ENCODE peak calls at places on chromosome 7, in seven cellular contexts. T is Panc1, Y is stomach, M is breast epithelium, B is sigmoid colon, L is endothelial cell of umbilical vein, A is suprapubic skin. X is an unnamed sample.

GRCh38 chr7:124351950-124352349 is 319.1 kb upstream of the TMEM229A start:
- DNase-seq in T (no peak), Y (no peak), M (no peak), B (no peak), L (no peak), A (no peak), X (peak; percentile 8)

GRCh38 chr7:106608664-106609063 is 52.3 kb downstream of the CCDC71L start:
- DNase-seq in T (no peak), Y (no peak), M (no peak), B (no peak), L (no peak), A (no peak), X (no peak)

GRCh38 chr7:81159402-81159801 is 240.6 kb upstream of the SEMA3C start:
- DNase-seq in T (no peak), Y (no peak), M (no peak), B (no peak), L (no peak), A (no peak), X (no peak)

GRCh38 chr7:29606287-29606721 is 42.7 kb downstream of the PRR15 start:
- DNase-seq in T (peak; percentile 25), Y (no peak), M (no peak), B (no peak), L (peak; percentile 39), A (no peak), X (no peak)

GRCh38 chr7:28037220-28038010 is 143.2 kb downstream of the JAZF1 start:
- DNase-seq in T (peak; percentile 96), Y (no peak), M (no peak), B (no peak), L (peak; percentile 95), A (no peak), X (no peak)

GRCh38 chr7:116734736-116735135 is 62.7 kb downstream of the MET start:
- DNase-seq in T (no peak), Y (no peak), M (no peak), B (no peak), L (no peak), A (no peak), X (no peak)

GRCh38 chr7:147635288-147635687 is 955.3 kb upstream of the C7orf33 start:
- DNase-seq in T (no peak), Y (no peak), M (no peak), B (no peak), L (no peak), A (no peak), X (no peak)

GRCh38 chr7:105808703-105809590 is 67.5 kb downstream of the ATXN7L1 start:
- DNase-seq in T (no peak), Y (peak; percentile 59), M (no peak), B (no peak), L (peak; percentile 62), A (no peak), X (no peak)

GRCh38 chr7:153301908-153302307 is 542.4 kb downstream of the ACTR3B start:
- DNase-seq in T (no peak), Y (no peak), M (no peak), B (no peak), L (no peak), A (no peak), X (no peak)

GRCh38 chr7:66524738-66525137 is 103.9 kb upstream of the KCTD7 start:
- DNase-seq in T (no peak), Y (no peak), M (no peak), B (no peak), L (no peak), A (no peak), X (no peak)

GRCh38 chr7:85529197-85529596 is 342.3 kb upstream of the SEMA3D start:
- DNase-seq in T (no peak), Y (peak; percentile 60), M (no peak), B (no peak), L (peak; percentile 11), A (peak; percentile 51), X (peak; percentile 9)

GRCh38 chr7:148944935-148945934 is 61.1 kb upstream of the EZH2 start:
- DNase-seq in T (no peak), Y (no peak), M (no peak), B (no peak), L (no peak), A (no peak), X (no peak)

GRCh38 chr7:68433462-68433861 is 1164.8 kb upstream of the AUTS2 start:
- DNase-seq in T (no peak), Y (no peak), M (no peak), B (no peak), L (no peak), A (no peak), X (no peak)

GRCh38 chr7:128236924-128237586 is 4.0 kb upstream of the LEP start:
- DNase-seq in T (peak; percentile 43), Y (no peak), M (no peak), B (no peak), L (peak; percentile 28), A (no peak), X (peak; percentile 6)

GRCh38 chr7:46939558-46939957 is 642.4 kb downstream of the TNS3 start:
- DNase-seq in T (no peak), Y (no peak), M (no peak), B (no peak), L (no peak), A (no peak), X (no peak)

GRCh38 chr7:100888988-100889760 is at the start of gene UFSP1:
- DNase-seq in T (no peak), Y (no peak), M (no peak), B (peak; percentile 72), L (no peak), A (peak; percentile 78), X (no peak)

GRCh38 chr7:142385528-142386340 is 127.9 kb upstream of the PRSS58 start:
- DNase-seq in T (peak; percentile 36), Y (no peak), M (no peak), B (no peak), L (peak; percentile 58), A (no peak), X (peak; percentile 78)

GRCh38 chr7:42237891-42238531 is 1.0 kb upstream of the GLI3 start:
- DNase-seq in T (no peak), Y (no peak), M (peak; percentile 81), B (peak; percentile 95), L (peak; percentile 65), A (peak; percentile 89), X (peak; percentile 85)

GRCh38 chr7:73718905-73719805 is at the start of gene STX1A:
- DNase-seq in T (no peak), Y (peak; percentile 77), M (peak; percentile 43), B (peak; percentile 84), L (peak; percentile 55), A (no peak), X (peak; percentile 82)
- TF ChIP-seq POLR2AphosphoS5 in T (peak; percentile 66), Y (no peak), M (no peak), B (peak; percentile 65), L (peak; percentile 76), A (no peak), X (peak; percentile 43)

DNA sequence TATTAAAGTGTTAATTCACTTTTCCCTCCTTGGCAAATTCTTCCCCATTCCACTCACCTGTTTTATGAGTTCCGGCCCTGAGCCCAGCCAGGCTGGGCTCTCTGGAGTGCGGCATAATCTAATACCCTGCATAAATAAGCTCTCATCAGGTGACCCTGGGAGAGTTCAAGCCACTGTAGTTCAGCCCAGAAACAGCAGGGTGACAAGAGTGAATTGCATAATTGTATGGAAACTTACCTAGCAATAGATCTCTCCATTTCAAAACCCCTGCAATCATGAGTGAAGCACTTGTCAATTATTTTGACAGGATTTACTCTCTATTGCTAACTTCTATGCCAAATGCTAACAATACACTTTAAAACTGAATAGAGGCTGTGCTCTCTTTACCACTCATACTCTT is 94.7 kb downstream of the OSBPL3 start:
- DNase-seq in T (no peak), Y (no peak), M (no peak), B (no peak), L (peak; percentile 26), A (no peak), X (no peak)
- TF ChIP-seq CTCF in T (no peak), Y (no peak), M (no peak), B (no peak), L (no peak), A (no peak), X (no peak)

DNA sequence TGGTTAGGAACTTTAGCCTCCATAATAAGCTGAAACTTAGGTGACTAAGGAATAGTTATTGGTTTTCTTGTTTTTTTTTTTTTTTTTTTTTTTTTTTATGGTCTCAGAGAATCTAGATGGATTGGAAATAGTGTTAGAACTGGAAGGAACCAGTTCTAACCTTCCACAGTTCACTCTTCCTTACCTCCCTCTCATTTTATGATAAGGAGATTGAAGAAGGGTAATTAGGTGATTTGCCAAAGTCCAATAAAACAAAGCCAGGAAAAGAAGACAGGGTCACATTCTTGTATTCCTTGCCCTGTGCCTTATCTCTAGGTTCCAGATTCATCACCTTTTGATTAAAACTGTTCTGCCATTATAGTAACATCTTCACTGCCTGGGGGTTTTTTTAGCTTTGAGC is 71.7 kb upstream of the STRIP2 start:
- DNase-seq in T (no peak), Y (no peak), M (no peak), B (no peak), L (no peak), A (no peak), X (no peak)
- TF ChIP-seq POLR2AphosphoS5 in T (no peak), Y (no peak), M (no peak), B (no peak), L (no peak), A (no peak), X (no peak)

DNA sequence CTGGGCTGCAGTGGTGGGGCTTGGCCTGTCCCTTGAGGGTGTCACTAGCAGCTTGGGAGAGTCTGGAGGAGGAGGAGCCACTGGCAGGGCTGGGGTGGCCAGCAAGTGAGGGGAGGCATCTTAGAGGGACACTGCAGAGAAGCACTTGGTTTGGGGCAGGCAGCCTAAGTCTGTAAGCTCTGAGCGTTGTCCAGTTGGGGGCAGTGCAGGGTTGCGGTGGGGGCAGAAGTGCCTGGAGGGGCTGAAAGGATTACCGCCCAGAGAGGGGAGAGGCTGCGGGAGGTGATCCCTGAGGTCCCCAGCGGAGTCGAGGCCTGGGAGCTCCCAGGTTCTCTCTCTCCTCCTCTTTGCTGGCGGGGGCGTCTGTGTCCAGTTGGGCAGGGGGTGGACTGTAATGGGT is 7.4 kb downstream of the ADCYAP1R1 start:
- DNase-seq in T (no peak), Y (no peak), M (no peak), B (peak; percentile 68), L (no peak), A (no peak), X (peak; percentile 85)
- TF ChIP-seq CTCF in T (peak; percentile 29), Y (no peak), M (no peak), B (no peak), L (peak; percentile 17), A (no peak), X (peak; percentile 82)